ENCODE peak calls at places on chromosomes 6 and 20, in eight cellular contexts. Y is HepG2, E is astrocyte, Z is heart left ventricle, U is mammary epithelial cell, H is cardiac muscle cell, I is IMR-90, A is mesenchymal stem cell. G is an unnamed sample.

GRCh38 chr6:157443066-157443800 is 62.2 kb downstream of the ZDHHC14 start:
- DNase-seq in Y (no peak), E (peak), Z (no peak), U (peak), H (peak), I (peak), A (peak), G (peak)

GRCh38 chr20:63471002-63471718 is 1.3 kb downstream of the KCNQ2 start:
- DNase-seq in Y (no peak), E (no peak), Z (no peak), U (no peak), H (no peak), I (no peak), A (no peak), G (no peak)

GRCh38 chr6:154277578-154278128 is 79.0 kb downstream of the IPCEF1 start:
- DNase-seq in Y (no peak), E (no peak), Z (no peak), U (no peak), H (no peak), I (no peak), A (no peak), G (no peak)

GRCh38 chr6:18496462-18496861 is 109.3 kb downstream of the RNF144B start:
- DNase-seq in Y (no peak), E (peak), Z (no peak), U (peak), H (no peak), I (peak), A (no peak), G (no peak)

GRCh38 chr20:3250091-3250504 is 11.1 kb upstream of the SLC4A11 start:
- DNase-seq in Y (peak), E (no peak), Z (no peak), U (no peak), H (no peak), I (no peak), A (peak), G (no peak)

GRCh38 chr20:57683876-57684275 is 25.9 kb downstream of the PMEPA1 start:
- DNase-seq in Y (no peak), E (no peak), Z (no peak), U (no peak), H (no peak), I (no peak), A (no peak), G (no peak)

GRCh38 chr20:35342154-35342769 is 50.0 kb upstream of the FAM83C start:
- DNase-seq in Y (no peak), E (peak), Z (no peak), U (no peak), H (peak), I (no peak), A (no peak), G (no peak)

GRCh38 chr20:12825180-12825579 is 183.6 kb upstream of the SPTLC3 start:
- DNase-seq in Y (no peak), E (no peak), Z (no peak), U (no peak), H (no peak), I (no peak), A (no peak), G (no peak)

GRCh38 chr6:158660331-158660730 is 10.5 kb downstream of the SYTL3 start:
- DNase-seq in Y (no peak), E (no peak), Z (no peak), U (no peak), H (peak), I (no peak), A (no peak), G (peak)

GRCh38 chr6:145561095-145561820 is 174.1 kb downstream of the EPM2A start:
- DNase-seq in Y (no peak), E (peak), Z (no peak), U (peak), H (peak), I (no peak), A (no peak), G (no peak)

GRCh38 chr6:52675372-52675771 is 4.5 kb downstream of the TMEM14A start:
- DNase-seq in Y (no peak), E (no peak), Z (no peak), U (no peak), H (no peak), I (no peak), A (no peak), G (no peak)

GRCh38 chr6:129936329-129937165 is 75.4 kb upstream of the TMEM244 start:
- DNase-seq in Y (peak), E (peak), Z (no peak), U (peak), H (peak), I (peak), A (peak), G (peak)

GRCh38 chr6:33947047-33947446 is 143.2 kb upstream of the MLN start:
- DNase-seq in Y (no peak), E (no peak), Z (no peak), U (no peak), H (no peak), I (no peak), A (no peak), G (no peak)

GRCh38 chr20:59632426-59633113 is 28.2 kb downstream of the PHACTR3 start:
- DNase-seq in Y (no peak), E (no peak), Z (no peak), U (no peak), H (no peak), I (no peak), A (no peak), G (no peak)

GRCh38 chr20:32965115-32965514 is 39.1 kb downstream of the SUN5 start:
- DNase-seq in Y (no peak), E (no peak), Z (no peak), U (no peak), H (no peak), I (no peak), A (no peak), G (no peak)

GRCh38 chr20:18001131-18001921 is 32.5 kb downstream of the MGME1 start:
- DNase-seq in Y (peak), E (peak), Z (peak), U (peak), H (peak), I (peak), A (peak), G (no peak)

GRCh38 chr20:24830649-24831048 is 118.4 kb upstream of the CST7 start:
- DNase-seq in Y (no peak), E (no peak), Z (no peak), U (no peak), H (no peak), I (no peak), A (no peak), G (no peak)

GRCh38 chr6:80211295-80211694 is 104.8 kb downstream of the BCKDHB start:
- DNase-seq in Y (no peak), E (peak), Z (no peak), U (peak), H (no peak), I (peak), A (peak), G (no peak)

GRCh38 chr6:94088870-94089269 is 669.5 kb upstream of the EPHA7 start:
- DNase-seq in Y (no peak), E (no peak), Z (no peak), U (no peak), H (no peak), I (no peak), A (no peak), G (no peak)

GRCh38 chr20:18719426-18719825 is 94.2 kb upstream of the SCP2D1 start:
- DNase-seq in Y (no peak), E (peak), Z (no peak), U (no peak), H (peak), I (peak), A (peak), G (no peak)

GRCh38 chr20:62145688-62146018 is 2.1 kb downstream of the SS18L1 start:
- DNase-seq in Y (no peak), E (no peak), Z (no peak), U (no peak), H (no peak), I (no peak), A (no peak), G (no peak)

GRCh38 chr6:138107078-138107751 is at the start of gene PERP:
- DNase-seq in Y (peak), E (peak), Z (peak), U (peak), H (peak), I (peak), A (peak), G (peak)

GRCh38 chr20:7375905-7376304 is 564.4 kb downstream of the HAO1 start:
- DNase-seq in Y (peak), E (no peak), Z (no peak), U (no peak), H (peak), I (peak), A (peak), G (no peak)

GRCh38 chr6:113855500-113856010 is 1.6 kb upstream of the MARCKS start:
- DNase-seq in Y (no peak), E (peak), Z (peak), U (peak), H (peak), I (peak), A (peak), G (peak)

GRCh38 chr20:33444797-33445560 is 1.4 kb upstream of the SNTA1 start:
- DNase-seq in Y (peak), E (no peak), Z (no peak), U (no peak), H (no peak), I (no peak), A (no peak), G (no peak)

GRCh38 chr20:44911264-44911921 is 1.5 kb downstream of the PABPC1L start:
- DNase-seq in Y (peak), E (no peak), Z (no peak), U (peak), H (peak), I (peak), A (peak), G (peak)
- H3K27ac ChIP-seq in Y (peak), E (no peak), Z (no peak), U (no peak), H (no peak), I (no peak), A (no peak), G (no peak)

GRCh38 chr6:30127238-30128093 is 8.5 kb upstream of the TRIM40 start:
- DNase-seq in Y (no peak), E (no peak), Z (no peak), U (no peak), H (peak), I (no peak), A (no peak), G (no peak)
- H3K4me3 ChIP-seq in Y (no peak), E (no peak), Z (no peak), U (no peak), H (peak), I (no peak), A (peak), G (no peak)

DNA sequence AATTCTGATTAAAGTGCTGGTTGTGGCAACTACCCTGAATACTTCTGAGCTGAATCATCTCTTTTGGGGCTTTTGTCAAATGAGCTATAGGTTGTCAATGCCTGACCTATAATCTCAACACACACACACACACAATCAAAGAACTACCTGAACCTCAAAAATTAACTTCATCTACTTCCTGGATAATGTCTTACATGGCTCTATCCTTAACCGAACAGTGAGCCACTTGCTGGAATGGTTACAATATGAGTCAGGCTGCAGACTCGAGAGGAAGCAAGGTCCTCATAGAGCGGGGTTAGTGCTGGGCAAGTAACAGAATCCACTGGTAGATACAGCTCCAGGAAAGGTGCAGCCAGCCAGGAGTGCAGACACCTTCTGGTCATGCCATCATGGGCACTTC is 70.6 kb upstream of the DST start:
- DNase-seq in Y (peak), E (peak), Z (no peak), U (peak), H (peak), I (peak), A (peak), G (no peak)
- H3K27ac ChIP-seq in Y (no peak), E (peak), Z (peak), U (peak), H (no peak), I (peak), A (peak), G (no peak)

DNA sequence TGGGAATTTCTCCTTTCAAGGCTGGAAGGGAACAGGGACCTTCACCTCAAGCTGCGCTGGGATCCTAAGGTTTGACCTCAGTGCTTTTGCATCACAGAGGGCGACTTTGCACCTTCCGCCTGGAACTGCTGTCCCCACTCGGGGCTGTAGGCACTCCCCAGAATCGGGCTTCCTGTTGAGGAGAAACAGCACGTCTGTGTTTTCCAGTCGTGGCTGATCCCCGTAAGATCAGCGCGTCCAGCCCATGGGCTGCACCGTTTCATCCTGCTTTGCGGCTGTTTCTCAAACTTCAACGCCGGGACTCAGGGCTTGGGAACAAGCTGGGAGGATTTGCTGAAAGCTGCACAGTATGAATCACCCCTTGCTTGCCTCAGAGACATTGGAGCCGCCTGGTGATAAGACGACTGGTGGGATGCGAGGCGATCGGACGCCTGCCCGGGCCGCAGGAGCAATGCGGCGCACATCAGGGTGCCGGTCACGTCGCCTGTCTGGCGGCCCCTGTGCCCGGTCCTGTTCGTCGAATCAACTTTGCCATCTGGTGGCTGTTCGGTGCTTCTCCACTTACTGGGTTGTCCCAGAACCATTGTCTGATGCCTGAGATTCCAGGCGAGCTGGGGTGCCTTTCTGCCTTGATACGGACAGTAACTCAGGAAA is 53.6 kb upstream of the FRMD1 start:
- DNase-seq in Y (peak), E (peak), Z (no peak), U (no peak), H (peak), I (peak), A (peak), G (no peak)
- H3K4me3 ChIP-seq in Y (no peak), E (peak), Z (no peak), U (no peak), H (no peak), I (no peak), A (peak), G (no peak)

GRCh38 chr6:73139681-73140080 is 85.6 kb downstream of the KHDC1L start:
- DNase-seq in Y (no peak), E (no peak), Z (no peak), U (no peak), H (no peak), I (no peak), A (no peak), G (no peak)
- H3K27ac ChIP-seq in Y (no peak), E (no peak), Z (no peak), U (no peak), H (no peak), I (no peak), A (no peak), G (no peak)

G was measured in CD4-positive, CD25-positive, alpha-beta regulatory T cell.